ENCODE peak calls at places on chromosomes 5 and 9, in ten cellular contexts. B is cardiac fibroblast; D is SW 1271; A is heart left ventricle; U is activated gamma-delta T cell treated with Interleukin-2 at 50 U/mL for 16 hours; O is HT-29; M is stimulated activated CD8-positive, alpha-beta memory T cell treated with anti-CD3 and anti-CD28 coated beads, Interleukin-4, amount 100 ng/mL, for 4 hours; L is fibroblast of pulmonary artery; P is T-cell; F is stimulated activated CD4-positive, alpha-beta T cell treated with anti-CD3 and anti-CD28 coated beads, Interleukin-1b, Interleukin-23, amount 100 ng/mL, for 48 hours. K is an unnamed sample.

GRCh38 chr5:6194906-6195612 is 183.3 kb downstream of the MED10 start:
- DNase-seq in D (no peak), B (no peak), F (no peak), O (no peak), P (no peak), M (no peak), U (no peak), A (no peak), L (no peak), K (no peak)

GRCh38 chr5:2872676-2873075 is 121.2 kb upstream of the IRX2 start:
- DNase-seq in D (no peak), A (no peak), F (no peak), M (no peak), L (no peak), P (no peak), U (no peak), B (no peak), O (no peak), K (no peak)

GRCh38 chr9:70043689-70044449 is at the start of gene MAMDC2:
- DNase-seq in L (peak; percentile 39), U (no peak), B (peak; percentile 34), O (no peak), A (peak; percentile 57), P (no peak), D (no peak), M (no peak), F (no peak), K (peak; percentile 55)

GRCh38 chr5:161261693-161262323 is 284.7 kb downstream of the GABRB2 start:
- DNase-seq in M (no peak), P (no peak), L (no peak), D (no peak), O (peak; percentile 40), A (no peak), B (no peak), U (no peak), F (no peak), K (no peak)

GRCh38 chr5:107554776-107555424 is 115.8 kb downstream of the EFNA5 start:
- DNase-seq in U (no peak), B (no peak), D (no peak), P (no peak), L (no peak), F (no peak), A (no peak), M (no peak), O (no peak), K (no peak)

GRCh38 chr9:129482521-129483466 is 138.1 kb downstream of the C9orf50 start:
- DNase-seq in B (peak; percentile 94), A (peak; percentile 93), F (no peak), O (peak; percentile 82), M (no peak), P (no peak), L (peak; percentile 89), D (peak; percentile 29), U (peak; percentile 20), K (peak; percentile 96)

GRCh38 chr9:96486351-96487029 is 36.5 kb downstream of the HABP4 start:
- DNase-seq in D (no peak), O (peak; percentile 34), L (peak; percentile 75), F (no peak), P (no peak), M (no peak), A (peak; percentile 75), U (no peak), B (peak; percentile 81), K (no peak)

GRCh38 chr5:2695200-2695891 is 56.1 kb downstream of the IRX2 start:
- DNase-seq in M (no peak), O (peak; percentile 77), P (no peak), F (no peak), D (no peak), A (no peak), U (no peak), L (peak; percentile 59), B (peak; percentile 4), K (no peak)

GRCh38 chr9:128735373-128735772 is 11.4 kb upstream of the ZDHHC12 start:
- DNase-seq in O (no peak), P (no peak), M (no peak), F (no peak), L (no peak), A (no peak), U (no peak), B (no peak), D (no peak), K (peak; percentile 40)

GRCh38 chr5:80975065-80975464 is 14.9 kb downstream of the RASGRF2 start:
- DNase-seq in P (no peak), M (no peak), L (no peak), O (no peak), A (no peak), B (no peak), D (no peak), U (no peak), F (no peak), K (peak; percentile 13)

GRCh38 chr5:96408276-96408777 is 24.7 kb downstream of the PCSK1 start:
- DNase-seq in M (no peak), P (no peak), D (no peak), F (no peak), U (no peak), B (peak; percentile 93), O (no peak), L (peak; percentile 99), A (no peak), K (peak; percentile 51)

GRCh38 chr9:69097053-69097452 is 61.5 kb downstream of the FXN start:
- DNase-seq in A (no peak), U (no peak), O (peak; percentile 82), D (no peak), L (peak; percentile 88), M (no peak), F (no peak), P (no peak), B (peak; percentile 45), K (no peak)

K was measured in DMS53.